ENCODE peak calls at places on chromosome 16, in ten cellular contexts. O is cardiac muscle cell, D is AG09309, V is RWPE1, W is natural killer cell, U is GM13976, F is GM06990, I is neural progenitor cell, Z is SK-N-SH, P is AG09319. S is an unnamed sample.

GRCh38 chr16:19655242-19655777 is 62.7 kb downstream of the KNOP1 start:
- DNase-seq in P (no peak), V (no peak), F (no peak), D (no peak), Z (peak), U (no peak), O (no peak), I (no peak), W (no peak), S (no peak)

GRCh38 chr16:68037820-68038597 is 14.9 kb downstream of the DUS2 start:
- DNase-seq in U (no peak), I (no peak), F (peak), O (no peak), W (no peak), Z (no peak), P (no peak), D (no peak), V (no peak), S (no peak)

GRCh38 chr16:86579268-86580062 is 1.1 kb downstream of the FOXL1 start:
- DNase-seq in I (peak), D (no peak), W (no peak), P (no peak), O (no peak), Z (no peak), U (no peak), V (no peak), F (no peak), S (no peak)

GRCh38 chr16:17205279-17206139 is 265.3 kb downstream of the XYLT1 start:
- DNase-seq in W (no peak), D (peak), Z (no peak), I (peak), P (peak), O (peak), V (no peak), F (no peak), U (no peak), S (no peak)

GRCh38 chr16:9047689-9048301 is 43.6 kb upstream of the HAPSTR1 start:
- DNase-seq in Z (no peak), P (peak), D (peak), U (peak), I (peak), W (no peak), V (peak), O (peak), F (peak), S (no peak)

GRCh38 chr16:81932668-81933067 is 78.6 kb downstream of the SDR42E1 start:
- DNase-seq in O (no peak), Z (no peak), P (no peak), D (no peak), I (no peak), U (peak), W (no peak), F (no peak), V (no peak), S (no peak)

GRCh38 chr16:2782583-2783351 is 4.6 kb downstream of the PRSS33 start:
- DNase-seq in D (no peak), U (no peak), W (no peak), I (no peak), O (no peak), P (no peak), V (no peak), Z (no peak), F (no peak), S (no peak)

GRCh38 chr16:64452446-64452845 is 669.4 kb downstream of the CDH11 start:
- DNase-seq in V (no peak), W (no peak), U (no peak), D (no peak), F (no peak), O (no peak), P (no peak), I (no peak), Z (no peak), S (no peak)

GRCh38 chr16:11506816-11507305 is 79.9 kb downstream of the LITAF start:
- DNase-seq in W (no peak), F (no peak), D (no peak), U (no peak), O (no peak), V (no peak), I (no peak), P (no peak), Z (no peak), S (peak)

GRCh38 chr16:89581045-89581695 is 5.6 kb downstream of the CPNE7 start:
- DNase-seq in W (no peak), V (peak), Z (no peak), I (no peak), P (peak), F (no peak), O (no peak), U (no peak), D (peak), S (no peak)

GRCh38 chr16:28977703-28978641 is 3.4 kb downstream of the SPNS1 start:
- DNase-seq in I (peak), U (peak), O (peak), P (no peak), W (no peak), V (peak), D (no peak), Z (no peak), F (no peak), S (peak)

GRCh38 chr16:9007177-9007794 is 43.6 kb upstream of the USP7 start:
- DNase-seq in O (no peak), W (no peak), F (no peak), V (no peak), U (no peak), Z (no peak), P (no peak), I (no peak), D (no peak), S (no peak)

GRCh38 chr16:85321856-85322271 is 209.6 kb upstream of the CIBAR2 start:
- DNase-seq in W (no peak), I (no peak), U (no peak), D (peak), Z (peak), F (no peak), O (no peak), V (no peak), P (peak), S (no peak)

GRCh38 chr16:56807011-56807675 is 57.9 kb upstream of the SLC12A3 start:
- DNase-seq in F (no peak), U (no peak), P (no peak), D (peak), W (no peak), O (no peak), I (no peak), V (no peak), Z (no peak), S (no peak)

GRCh38 chr16:11118479-11118878 is 137.5 kb downstream of the SOCS1 start:
- DNase-seq in U (no peak), O (no peak), Z (no peak), D (no peak), I (no peak), P (no peak), V (no peak), W (no peak), F (no peak), S (no peak)

GRCh38 chr16:86531193-86531550 is 20.8 kb downstream of the FOXF1 start:
- DNase-seq in U (no peak), O (no peak), P (no peak), D (no peak), W (no peak), F (no peak), V (no peak), I (no peak), Z (no peak), S (no peak)

DNA sequence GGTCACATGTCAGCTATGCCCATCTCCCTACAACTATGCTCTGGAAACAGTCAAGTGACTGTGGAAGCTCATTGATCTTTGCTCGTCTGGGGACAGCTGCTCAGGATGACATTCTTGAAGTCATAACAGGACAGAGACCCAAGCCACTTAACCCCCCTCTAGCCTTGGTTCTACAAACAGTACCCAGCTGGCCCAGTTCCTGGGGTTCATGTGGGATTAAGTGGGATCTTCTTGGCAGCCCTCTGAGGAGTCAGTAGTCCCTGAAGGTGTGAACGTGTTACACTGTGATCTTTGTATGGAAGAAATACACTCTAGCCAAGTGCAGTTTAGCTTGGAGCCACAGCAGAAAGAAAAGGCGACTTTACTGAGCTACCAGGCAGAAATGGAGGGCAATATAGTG is 25.8 kb downstream of the UBN1 start:
- DNase-seq in U (no peak), F (no peak), W (no peak), Z (no peak), I (no peak), V (no peak), O (no peak), D (no peak), P (no peak), S (no peak)
- TF ChIP-seq CTCF in U (no peak), F (no peak), W (no peak), Z (no peak), I (no peak), V (no peak), O (no peak), D (no peak), P (no peak), S (no peak)

GRCh38 chr16:24132048-24132796 is 123.9 kb upstream of the CACNG3 start:
- DNase-seq in D (no peak), F (no peak), P (no peak), W (no peak), U (no peak), Z (no peak), I (no peak), V (no peak), O (no peak), S (no peak)

GRCh38 chr16:24132797-24133155 is 123.4 kb upstream of the CACNG3 start:
- DNase-seq in O (no peak), F (no peak), P (no peak), U (no peak), D (no peak), V (no peak), I (no peak), W (no peak), Z (no peak), S (no peak)

GRCh38 chr16:24129412-24129918 is 126.7 kb upstream of the CACNG3 start:
- DNase-seq in U (no peak), V (no peak), Z (no peak), D (no peak), O (no peak), F (no peak), I (no peak), W (no peak), P (no peak), S (no peak)

GRCh38 chr16:24131294-24131693 is 124.8 kb upstream of the CACNG3 start:
- DNase-seq in O (no peak), F (no peak), W (no peak), U (no peak), I (no peak), V (no peak), D (no peak), P (no peak), Z (no peak), S (no peak)

DNA sequence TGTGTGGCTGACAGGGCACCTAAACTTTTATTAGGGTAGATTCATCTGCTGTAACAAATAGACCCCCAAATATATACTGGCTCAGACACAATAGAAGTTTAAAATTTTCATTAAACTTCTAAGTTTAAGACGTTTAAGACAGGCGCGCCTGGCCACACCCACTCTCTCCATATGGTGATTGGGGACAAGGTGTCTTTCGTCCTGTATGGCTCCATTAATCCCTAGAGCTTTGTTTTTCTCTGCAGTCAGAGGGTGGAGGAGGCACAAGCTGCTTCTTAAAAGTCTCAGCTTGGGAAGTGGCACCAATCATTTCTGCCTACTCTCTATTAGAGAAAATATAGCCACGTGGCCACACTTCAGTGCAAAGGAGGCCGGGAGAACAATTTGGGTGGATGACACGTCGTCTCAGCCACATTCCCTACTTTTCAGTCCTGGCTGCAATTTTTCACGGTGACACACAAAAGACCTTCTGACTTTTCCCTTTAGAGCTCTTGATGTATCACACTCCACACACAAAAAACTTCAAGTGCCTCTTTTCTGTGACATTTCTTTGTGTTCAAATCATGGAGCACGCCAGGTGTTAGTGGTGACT is 125.5 kb upstream of the CACNG3 start:
- DNase-seq in D (no peak), V (no peak), U (no peak), O (peak), Z (no peak), W (no peak), P (no peak), I (peak), F (no peak), S (no peak)
- TF ChIP-seq CTCF in D (no peak), V (no peak), U (no peak), O (no peak), Z (no peak), W (no peak), P (no peak), I (no peak), F (no peak), S (no peak)

GRCh38 chr16:80317132-80318098 is 223.4 kb upstream of the DYNLRB2 start:
- DNase-seq in Z (peak), U (no peak), V (no peak), P (no peak), W (no peak), I (peak), F (no peak), O (peak), D (no peak), S (no peak)

GRCh38 chr16:80318107-80318506 is 222.7 kb upstream of the DYNLRB2 start:
- DNase-seq in I (no peak), F (no peak), O (no peak), W (no peak), V (no peak), Z (no peak), U (no peak), D (no peak), P (no peak), S (no peak)

GRCh38 chr16:80323187-80323807 is 217.5 kb upstream of the DYNLRB2 start:
- DNase-seq in P (no peak), D (no peak), W (no peak), F (no peak), U (no peak), O (no peak), V (no peak), Z (no peak), I (peak), S (no peak)

GRCh38 chr16:80323808-80324195 is 217.0 kb upstream of the DYNLRB2 start:
- DNase-seq in Z (no peak), F (no peak), U (no peak), P (no peak), W (no peak), V (no peak), D (no peak), O (no peak), I (no peak), S (no peak)

DNA sequence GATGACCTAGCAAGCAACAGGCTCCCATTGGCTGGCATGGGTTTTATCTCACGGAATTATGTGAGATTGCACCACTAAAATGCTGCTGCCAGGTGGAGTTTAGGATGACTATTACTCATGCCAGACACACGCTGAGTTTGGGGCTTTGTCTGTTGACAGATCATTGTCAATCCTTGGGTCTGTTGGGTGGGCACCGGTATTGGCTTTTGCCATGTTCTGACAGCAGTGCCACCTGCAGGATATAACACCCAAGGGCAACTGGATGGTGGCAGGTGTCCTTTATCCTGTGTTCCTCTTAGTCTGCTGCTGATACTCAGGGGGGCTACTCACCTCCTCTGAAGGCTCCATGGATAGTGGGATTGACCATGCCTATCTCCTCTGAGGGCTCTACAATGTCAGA is 221.6 kb upstream of the DYNLRB2 start:
- DNase-seq in O (no peak), P (no peak), U (no peak), I (no peak), W (no peak), F (no peak), Z (no peak), D (no peak), V (no peak), S (no peak)
- TF ChIP-seq CTCF in O (no peak), P (no peak), U (no peak), I (no peak), W (no peak), F (peak), Z (no peak), D (peak), V (no peak), S (no peak)

GRCh38 chr16:27444015-27444414 is 42.0 kb downstream of the IL21R start:
- DNase-seq in W (no peak), U (no peak), O (no peak), D (no peak), I (no peak), V (peak), F (no peak), P (no peak), Z (no peak), S (no peak)

GRCh38 chr16:27448531-27449433 is 46.8 kb downstream of the IL21R start:
- DNase-seq in P (no peak), F (no peak), I (no peak), W (no peak), U (no peak), Z (peak), O (no peak), D (no peak), V (no peak), S (no peak)

GRCh38 chr16:27446721-27447120 is 44.7 kb downstream of the IL21R start:
- DNase-seq in D (no peak), O (no peak), Z (no peak), F (no peak), W (peak), I (no peak), P (no peak), V (no peak), U (no peak), S (no peak)

GRCh38 chr16:27444470-27444869 is 42.5 kb downstream of the IL21R start:
- DNase-seq in F (no peak), I (no peak), W (no peak), O (no peak), V (no peak), D (no peak), Z (no peak), U (no peak), P (no peak), S (no peak)

GRCh38 chr16:27445502-27446175 is 43.7 kb downstream of the IL21R start:
- DNase-seq in D (no peak), W (no peak), I (no peak), Z (no peak), V (no peak), O (no peak), F (no peak), U (no peak), P (no peak), S (no peak)
- TF ChIP-seq CTCF in D (no peak), W (no peak), I (no peak), Z (no peak), V (no peak), O (no peak), F (no peak), U (no peak), P (no peak), S (peak)

DNA sequence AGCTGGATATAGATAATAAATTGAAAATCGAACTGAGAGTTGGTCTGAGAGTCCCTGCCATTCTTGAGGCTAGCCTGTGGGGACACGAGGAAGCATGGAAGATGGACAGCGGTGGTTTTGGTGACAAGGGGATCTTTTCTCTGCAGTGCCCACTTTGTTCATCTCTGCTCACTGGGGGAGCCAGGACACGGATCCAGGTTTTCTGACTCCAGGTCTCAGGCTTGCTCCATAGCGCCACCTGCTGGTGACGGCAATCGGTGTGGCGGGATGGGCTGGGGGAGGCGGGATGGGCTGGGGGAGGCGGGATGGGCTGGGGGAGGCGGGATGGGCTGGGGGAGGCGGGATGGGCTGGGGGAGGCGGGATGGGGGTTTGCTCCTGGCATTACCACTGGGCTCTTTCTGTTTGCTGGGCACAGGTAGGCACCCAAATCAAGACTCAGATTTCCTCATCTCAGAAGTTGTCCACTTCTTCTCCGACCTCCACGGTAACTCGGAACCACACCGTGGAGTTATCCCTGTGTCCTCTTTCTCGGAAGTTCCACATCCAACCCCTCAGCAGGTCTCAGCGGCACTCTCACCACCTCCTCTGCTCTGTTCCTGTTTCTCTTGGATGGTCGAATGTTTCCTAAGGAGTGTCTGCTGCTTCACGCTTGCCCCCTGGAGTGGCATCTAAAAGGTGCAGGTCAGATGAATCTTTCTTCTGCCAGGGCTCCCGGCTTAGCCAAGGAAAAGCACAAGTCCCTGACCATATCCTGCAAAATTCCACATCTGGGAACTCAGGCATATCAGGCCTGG is 142.4 kb downstream of the CYLD start:
- DNase-seq in U (peak), V (no peak), O (no peak), F (no peak), I (peak), P (no peak), Z (peak), W (peak), D (no peak), S (peak)
- TF ChIP-seq CTCF in U (peak), V (peak), O (peak), F (peak), I (peak), P (peak), Z (no peak), W (peak), D (no peak), S (peak)

S was measured in GM13977.